ENCODE peak calls at places on chromosomes 7 and 10, in four cellular contexts. W is thoracic aorta, Q is choroid plexus epithelial cell, B is tibial nerve. R is an unnamed sample.

GRCh38 chr10:43195557-43195956 is 57.3 kb downstream of the CSGALNACT2 start:
- DNase-seq in W (no peak), Q (no peak), B (no peak), R (no peak)

GRCh38 chr7:37541810-37542443 is 93.3 kb upstream of the ELMO1 start:
- DNase-seq in W (no peak), Q (no peak), B (no peak), R (no peak)

GRCh38 chr7:54538122-54538521 is 4.1 kb upstream of the VSTM2A start:
- DNase-seq in W (no peak), Q (no peak), B (no peak), R (no peak)

GRCh38 chr7:111076205-111076604 is 14.7 kb upstream of the LRRN3 start:
- DNase-seq in W (no peak), Q (peak), B (no peak), R (peak)

GRCh38 chr7:135165862-135166261 is 4.6 kb downstream of the CYREN start:
- DNase-seq in W (no peak), Q (no peak), B (no peak), R (no peak)

GRCh38 chr10:48285710-48286109 is 11.2 kb upstream of the FRMPD2 start:
- DNase-seq in W (no peak), Q (no peak), B (no peak), R (no peak)

GRCh38 chr7:100674441-100675407 is 1.2 kb downstream of the GNB2 start:
- DNase-seq in W (no peak), Q (peak), B (no peak), R (no peak)

GRCh38 chr10:61974611-61975010 is 73.1 kb downstream of the ARID5B start:
- DNase-seq in W (peak), Q (peak), B (peak), R (peak)

GRCh38 chr7:155336812-155337602 is 39.3 kb downstream of the INSIG1 start:
- DNase-seq in W (no peak), Q (no peak), B (no peak), R (no peak)

GRCh38 chr7:50854831-50855230 is 72.1 kb upstream of the GRB10 start:
- DNase-seq in W (no peak), Q (no peak), B (no peak), R (no peak)

GRCh38 chr10:5968037-5968680 is 9.2 kb downstream of the IL15RA start:
- DNase-seq in W (no peak), Q (no peak), B (no peak), R (no peak)

GRCh38 chr7:11341285-11341944 is 367.7 kb downstream of the PHF14 start:
- DNase-seq in W (no peak), Q (peak), B (no peak), R (peak)

GRCh38 chr7:15332962-15333361 is 228.9 kb downstream of the AGMO start:
- DNase-seq in W (no peak), Q (no peak), B (no peak), R (no peak)

GRCh38 chr10:126972622-126973414 is 67.6 kb downstream of the DOCK1 start:
- DNase-seq in W (no peak), Q (peak), B (no peak), R (peak)

GRCh38 chr10:63250032-63250431 is 116.9 kb downstream of the NRBF2 start:
- DNase-seq in W (no peak), Q (no peak), B (no peak), R (no peak)

GRCh38 chr10:25815236-25815635 is 118.8 kb upstream of the MYO3A start:
- DNase-seq in W (no peak), Q (peak), B (no peak), R (no peak)

GRCh38 chr7:123024989-123025758 is 29.7 kb upstream of the TAS2R16 start:
- DNase-seq in W (no peak), Q (peak), B (no peak), R (peak)

GRCh38 chr7:14507617-14508016 is 394.9 kb downstream of the DGKB start:
- DNase-seq in W (no peak), Q (peak), B (no peak), R (peak)

GRCh38 chr7:157466473-157467261 is 129.9 kb downstream of the DNAJB6 start:
- DNase-seq in W (no peak), Q (no peak), B (no peak), R (no peak)

GRCh38 chr10:3043512-3044368 is 23.6 kb upstream of the PFKP start:
- DNase-seq in W (no peak), Q (peak), B (no peak), R (peak)

GRCh38 chr10:3046210-3046779 is 21.1 kb upstream of the PFKP start:
- DNase-seq in W (no peak), Q (no peak), B (no peak), R (no peak)

GRCh38 chr10:3047622-3047995 is 19.7 kb upstream of the PFKP start:
- DNase-seq in W (no peak), Q (no peak), B (no peak), R (no peak)

GRCh38 chr10:3046941-3047621 is 20.3 kb upstream of the PFKP start:
- DNase-seq in W (no peak), Q (peak), B (no peak), R (no peak)

DNA sequence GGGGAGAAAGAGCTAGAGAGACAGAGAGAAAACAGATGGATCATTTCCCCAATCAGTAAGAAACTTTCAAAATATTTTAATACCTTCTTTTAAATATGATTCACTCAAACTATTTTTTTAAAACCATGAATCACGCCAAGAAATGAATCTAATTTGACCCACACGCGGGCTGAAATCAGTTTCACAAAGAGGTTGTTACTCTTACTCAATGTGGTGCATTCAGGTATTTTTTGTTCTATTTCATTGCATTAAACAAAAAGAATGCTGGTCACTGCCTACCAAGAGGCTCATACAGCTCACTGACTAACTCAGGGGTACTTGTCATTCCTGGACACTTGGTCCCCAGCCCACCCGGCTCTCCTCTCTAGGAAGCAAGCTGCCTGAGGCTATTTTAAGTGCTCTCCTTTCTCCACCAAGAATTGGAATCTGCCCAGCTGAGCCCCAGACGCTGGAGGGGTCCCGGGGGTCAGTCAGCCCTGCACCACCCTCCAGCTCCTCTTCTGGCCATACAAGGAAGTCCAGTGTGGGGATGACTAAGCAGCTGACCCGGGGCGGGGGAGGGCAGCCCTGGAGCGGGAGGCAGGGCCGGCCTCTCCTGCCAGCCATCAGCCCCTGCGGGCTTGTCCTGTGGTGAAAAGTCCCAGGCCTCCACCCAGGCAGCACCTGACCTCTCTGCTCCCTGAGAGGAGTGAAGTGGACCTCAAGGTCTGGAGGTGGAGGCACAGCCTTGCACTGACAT is 21.7 kb upstream of the PFKP start:
- DNase-seq in W (no peak), Q (peak), B (no peak), R (peak)
- TF ChIP-seq CTCF in W (no peak), Q (peak), B (peak), R (peak)

GRCh38 chr10:14608381-14609001 is 166.2 kb downstream of the FAM107B start:
- DNase-seq in W (no peak), Q (no peak), B (no peak), R (no peak)
- TF ChIP-seq CTCF in W (no peak), Q (no peak), B (no peak), R (no peak)

DNA sequence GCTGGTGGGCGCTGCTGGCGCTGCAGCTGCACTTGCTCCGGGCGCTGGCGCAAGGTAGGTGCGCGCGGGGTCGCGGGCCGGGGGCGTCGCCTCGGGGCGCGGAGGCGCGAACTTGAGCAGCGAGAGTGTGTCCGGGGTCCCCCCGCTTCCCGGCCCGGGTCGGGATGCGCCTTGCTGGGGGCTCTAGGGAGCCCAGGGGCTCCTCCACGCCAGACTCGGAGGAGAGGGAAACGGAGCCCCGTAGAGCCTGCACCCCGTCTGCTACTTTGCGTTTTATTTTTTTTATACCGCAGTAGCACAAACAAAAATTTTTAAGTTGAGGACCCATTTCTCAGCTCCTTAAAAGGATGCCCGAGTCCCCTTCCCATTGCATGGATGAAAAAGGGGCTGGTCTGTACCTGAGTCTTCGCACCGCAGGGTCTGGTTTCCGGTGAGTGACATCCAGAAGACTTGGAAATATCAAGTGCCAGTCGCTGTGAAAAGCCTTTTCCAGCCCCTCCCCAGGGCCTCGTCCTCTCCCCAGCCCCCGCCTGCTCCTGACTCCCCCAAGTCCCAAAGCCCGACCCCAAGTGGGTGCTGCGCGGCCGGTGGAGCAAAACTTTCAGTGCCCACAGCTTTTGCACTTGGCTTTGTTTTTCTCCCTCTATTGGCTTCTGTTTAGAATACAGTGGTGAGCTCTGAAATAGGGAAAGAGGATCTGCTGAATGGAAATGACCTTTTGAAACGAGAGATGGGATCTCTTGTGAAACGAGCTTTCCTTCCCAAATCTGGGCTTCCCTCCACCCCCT is 973 bp downstream of the SDK1 start:
- DNase-seq in W (no peak), Q (peak), B (no peak), R (no peak)
- TF ChIP-seq CTCF in W (peak), Q (peak), B (no peak), R (no peak)

GRCh38 chr10:52744057-52744819 is 28.3 kb downstream of the MBL2 start:
- DNase-seq in W (no peak), Q (no peak), B (no peak), R (peak)

GRCh38 chr10:52742723-52743122 is 29.9 kb downstream of the MBL2 start:
- DNase-seq in W (no peak), Q (no peak), B (no peak), R (no peak)

GRCh38 chr10:52747680-52748079 is 24.9 kb downstream of the MBL2 start:
- DNase-seq in W (no peak), Q (no peak), B (no peak), R (no peak)

GRCh38 chr10:52741851-52742250 is 30.7 kb downstream of the MBL2 start:
- DNase-seq in W (no peak), Q (no peak), B (no peak), R (peak)

GRCh38 chr10:52746169-52746568 is 26.4 kb downstream of the MBL2 start:
- DNase-seq in W (no peak), Q (no peak), B (no peak), R (peak)
- TF ChIP-seq CTCF in W (no peak), Q (no peak), B (no peak), R (no peak)

GRCh38 chr7:31336202-31337035 is 4.1 kb downstream of the NEUROD6 start:
- DNase-seq in W (no peak), Q (no peak), B (no peak), R (no peak)
- TF ChIP-seq CTCF in W (no peak), Q (no peak), B (no peak), R (no peak)

GRCh38 chr7:74183142-74183541 is 9.0 kb downstream of the EIF4H start:
- DNase-seq in W (no peak), Q (no peak), B (no peak), R (peak)

GRCh38 chr7:74185636-74186035 is 11.5 kb downstream of the EIF4H start:
- DNase-seq in W (no peak), Q (no peak), B (no peak), R (no peak)

GRCh38 chr7:74182453-74183090 is 8.4 kb downstream of the EIF4H start:
- DNase-seq in W (no peak), Q (no peak), B (no peak), R (no peak)

GRCh38 chr7:74185016-74185415 is 10.9 kb downstream of the EIF4H start:
- DNase-seq in W (no peak), Q (no peak), B (no peak), R (no peak)

DNA sequence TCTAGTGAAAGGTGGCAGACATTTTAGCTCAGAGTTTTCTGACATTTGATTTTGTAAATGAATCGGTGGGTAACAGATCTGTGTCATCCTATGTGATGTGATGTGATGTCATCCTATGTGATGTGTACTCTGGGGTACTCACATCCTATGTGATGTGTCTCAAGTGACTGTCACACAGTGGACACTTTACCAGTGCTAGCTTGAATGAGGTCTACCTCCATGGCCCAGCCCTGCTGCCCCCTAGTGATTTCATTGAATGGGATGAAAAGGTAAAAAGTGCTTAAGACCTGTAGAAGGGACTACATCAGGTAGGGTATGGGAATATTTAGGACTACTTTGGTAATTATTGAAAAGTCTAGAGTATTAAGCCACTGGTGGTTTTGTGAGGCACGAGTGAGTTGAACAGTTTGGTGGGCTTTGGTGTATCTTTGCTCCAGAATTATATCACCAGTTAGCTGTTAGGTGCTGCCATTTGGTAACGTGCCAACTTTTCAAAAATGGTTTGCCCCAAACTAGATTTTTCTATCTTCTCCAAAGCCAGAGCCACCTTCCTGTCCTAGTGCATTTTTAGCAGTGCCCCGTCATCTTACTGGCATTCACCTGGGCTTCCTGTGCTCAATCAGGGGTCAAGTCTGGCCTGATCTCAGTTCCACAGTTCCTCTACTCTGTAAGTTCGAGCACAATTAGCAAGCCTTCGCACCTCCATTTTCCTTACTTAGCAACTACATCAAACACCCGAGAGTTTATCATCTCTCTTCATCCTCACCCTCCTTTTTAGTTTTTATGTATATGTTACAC is 9.7 kb downstream of the EIF4H start:
- DNase-seq in W (no peak), Q (no peak), B (no peak), R (peak)
- TF ChIP-seq CTCF in W (no peak), Q (peak), B (no peak), R (peak)

DNA sequence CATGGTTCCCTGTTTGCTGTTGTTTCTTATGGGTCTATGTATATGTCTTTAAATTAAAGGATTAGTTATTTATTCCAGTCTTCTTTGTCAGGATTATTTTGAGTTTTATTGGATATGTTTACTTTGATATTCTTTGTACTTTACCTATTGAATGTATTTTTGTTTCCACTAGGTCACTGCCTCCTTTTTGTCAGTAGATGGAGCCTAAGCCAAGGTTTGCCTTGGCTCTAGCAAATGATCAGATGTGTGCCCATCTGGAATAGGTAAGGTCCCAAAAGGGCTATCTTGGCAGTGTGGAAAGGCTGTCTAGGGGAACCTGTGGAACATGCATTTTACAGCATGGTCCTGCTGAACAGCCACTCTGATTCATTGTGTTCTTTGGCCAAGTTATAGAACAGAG is 337.3 kb upstream of the GHITM start:
- DNase-seq in W (no peak), Q (no peak), B (no peak), R (peak)
- TF ChIP-seq CTCF in W (no peak), Q (no peak), B (no peak), R (peak)

GRCh38 chr10:29658984-29659769 is 24.4 kb upstream of the SVIL start:
- DNase-seq in W (no peak), Q (peak), B (no peak), R (peak)
- TF ChIP-seq CTCF in W (peak), Q (peak), B (peak), R (peak)

GRCh38 chr10:122204691-122205489 is 66.2 kb upstream of the BTBD16 start:
- DNase-seq in W (no peak), Q (no peak), B (no peak), R (no peak)

GRCh38 chr10:122207135-122207534 is 64.0 kb upstream of the BTBD16 start:
- DNase-seq in W (no peak), Q (no peak), B (no peak), R (no peak)

GRCh38 chr10:122208616-122209430 is 62.3 kb upstream of the BTBD16 start:
- DNase-seq in W (no peak), Q (no peak), B (no peak), R (no peak)

GRCh38 chr10:122207596-122207995 is 63.5 kb upstream of the BTBD16 start:
- DNase-seq in W (no peak), Q (no peak), B (no peak), R (no peak)

GRCh38 chr10:122206471-122207065 is 64.5 kb upstream of the BTBD16 start:
- DNase-seq in W (no peak), Q (peak), B (no peak), R (peak)
- TF ChIP-seq CTCF in W (no peak), Q (peak), B (no peak), R (no peak)

DNA sequence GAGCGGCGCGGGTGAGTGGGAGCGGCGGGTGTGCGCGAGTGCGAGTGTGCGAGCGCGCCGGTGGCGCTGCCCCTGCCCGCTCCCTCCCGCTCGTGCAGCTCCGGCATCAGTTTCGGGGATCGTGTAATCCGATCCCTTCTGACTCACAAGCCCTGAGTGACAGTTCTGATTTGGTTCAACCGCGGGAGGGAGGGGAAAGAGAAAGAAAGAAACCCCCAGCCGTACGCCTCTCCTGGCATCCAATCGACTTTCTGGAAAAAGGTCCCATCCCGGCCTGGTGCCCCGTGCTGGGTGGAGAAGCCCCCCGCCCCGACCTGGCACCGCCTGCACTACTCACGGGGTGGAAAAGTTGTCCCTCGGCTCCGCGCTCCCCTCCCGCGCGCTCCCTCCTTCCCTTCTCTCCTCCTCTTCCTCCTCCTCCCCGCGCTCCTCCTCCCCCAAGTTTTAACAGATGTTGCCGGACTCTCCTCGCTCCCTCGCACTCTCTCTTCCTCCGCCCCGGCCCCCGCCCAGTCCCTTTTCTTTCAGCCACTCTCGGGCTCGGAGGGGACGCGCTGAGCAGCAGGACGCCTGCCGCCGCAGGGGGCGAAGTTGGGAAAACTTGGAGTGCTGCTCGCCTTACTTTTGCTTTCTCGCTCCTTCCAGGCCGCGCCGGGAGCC is at the start of gene GLI3:
- DNase-seq in W (peak), Q (peak), B (peak), R (peak)
- TF ChIP-seq CTCF in W (peak), Q (no peak), B (peak), R (peak)

R was measured in MCF 10A.